ENCODE peak calls at places on chromosomes 5 and 9, in ten cellular contexts. One of them, this sample, is unnamed.

GRCh38 chr9:119765632-119766031 is 396.4 kb upstream of the BRINP1 start:
- DNase-seq in cardiac muscle cell: no peak
- DNase-seq in midbrain: no peak
- DNase-seq in glomerular endothelial cell: no peak
- DNase-seq in AG08395: no peak
- DNase-seq in stromal cell of bone marrow: no peak
- DNase-seq in amniotic stem cell: no peak
- DNase-seq in M059J: no peak
- DNase-seq in T-helper 1 cell: no peak
- DNase-seq in stimulated activated CD8-positive, alpha-beta memory T cell treated with anti-CD3 and anti-CD28 coated beads, Interleukin-7, amount 100 ng/mL, for 1 hour: no peak
- DNase-seq in this sample: no peak

GRCh38 chr9:127280880-127281660 is 16.5 kb downstream of the GARNL3 start:
- DNase-seq in amniotic stem cell: no peak
- DNase-seq in cardiac muscle cell: no peak
- DNase-seq in stimulated activated CD8-positive, alpha-beta memory T cell treated with anti-CD3 and anti-CD28 coated beads, Interleukin-7, amount 100 ng/mL, for 1 hour: no peak
- DNase-seq in glomerular endothelial cell: no peak
- DNase-seq in T-helper 1 cell: no peak
- DNase-seq in AG08395: no peak
- DNase-seq in stromal cell of bone marrow: no peak
- DNase-seq in midbrain: no peak
- DNase-seq in M059J: no peak
- DNase-seq in this sample: no peak

GRCh38 chr5:150279618-150280017 is 10.0 kb downstream of the CAMK2A start:
- DNase-seq in M059J: no peak
- DNase-seq in T-helper 1 cell: no peak
- DNase-seq in midbrain: no peak
- DNase-seq in amniotic stem cell: no peak
- DNase-seq in glomerular endothelial cell: no peak
- DNase-seq in stimulated activated CD8-positive, alpha-beta memory T cell treated with anti-CD3 and anti-CD28 coated beads, Interleukin-7, amount 100 ng/mL, for 1 hour: no peak
- DNase-seq in cardiac muscle cell: peak; percentile 26
- DNase-seq in stromal cell of bone marrow: no peak
- DNase-seq in AG08395: no peak
- DNase-seq in this sample: no peak

GRCh38 chr9:35910613-35911488 is 1.6 kb downstream of the SPAAR start:
- DNase-seq in M059J: peak; percentile 82
- DNase-seq in glomerular endothelial cell: peak; percentile 68
- DNase-seq in stromal cell of bone marrow: peak; percentile 35
- DNase-seq in T-helper 1 cell: no peak
- DNase-seq in midbrain: no peak
- DNase-seq in amniotic stem cell: no peak
- DNase-seq in cardiac muscle cell: peak; percentile 23
- DNase-seq in AG08395: peak; percentile 44
- DNase-seq in stimulated activated CD8-positive, alpha-beta memory T cell treated with anti-CD3 and anti-CD28 coated beads, Interleukin-7, amount 100 ng/mL, for 1 hour: no peak
- DNase-seq in this sample: peak; percentile 59

GRCh38 chr5:15717002-15717401 is 217.0 kb downstream of the FBXL7 start:
- DNase-seq in stromal cell of bone marrow: no peak
- DNase-seq in midbrain: no peak
- DNase-seq in glomerular endothelial cell: no peak
- DNase-seq in T-helper 1 cell: no peak
- DNase-seq in amniotic stem cell: peak; percentile 8
- DNase-seq in M059J: no peak
- DNase-seq in stimulated activated CD8-positive, alpha-beta memory T cell treated with anti-CD3 and anti-CD28 coated beads, Interleukin-7, amount 100 ng/mL, for 1 hour: no peak
- DNase-seq in cardiac muscle cell: no peak
- DNase-seq in AG08395: no peak
- DNase-seq in this sample: no peak

GRCh38 chr9:101442248-101443136 is 6.9 kb upstream of the ALDOB start:
- DNase-seq in glomerular endothelial cell: no peak
- DNase-seq in M059J: no peak
- DNase-seq in T-helper 1 cell: no peak
- DNase-seq in amniotic stem cell: no peak
- DNase-seq in stimulated activated CD8-positive, alpha-beta memory T cell treated with anti-CD3 and anti-CD28 coated beads, Interleukin-7, amount 100 ng/mL, for 1 hour: no peak
- DNase-seq in midbrain: no peak
- DNase-seq in cardiac muscle cell: no peak
- DNase-seq in AG08395: no peak
- DNase-seq in stromal cell of bone marrow: no peak
- DNase-seq in this sample: no peak

GRCh38 chr9:107246259-107247254 is 36.5 kb upstream of the RAD23B start:
- DNase-seq in T-helper 1 cell: no peak
- DNase-seq in cardiac muscle cell: peak; percentile 17
- DNase-seq in stromal cell of bone marrow: no peak
- DNase-seq in M059J: no peak
- DNase-seq in amniotic stem cell: no peak
- DNase-seq in AG08395: no peak
- DNase-seq in glomerular endothelial cell: no peak
- DNase-seq in midbrain: no peak
- DNase-seq in stimulated activated CD8-positive, alpha-beta memory T cell treated with anti-CD3 and anti-CD28 coated beads, Interleukin-7, amount 100 ng/mL, for 1 hour: no peak
- DNase-seq in this sample: no peak

GRCh38 chr9:68804911-68805889 is 100.2 kb downstream of the PIP5K1B start:
- DNase-seq in AG08395: no peak
- DNase-seq in T-helper 1 cell: no peak
- DNase-seq in amniotic stem cell: no peak
- DNase-seq in cardiac muscle cell: peak; percentile 42
- DNase-seq in glomerular endothelial cell: no peak
- DNase-seq in midbrain: no peak
- DNase-seq in M059J: no peak
- DNase-seq in stromal cell of bone marrow: no peak
- DNase-seq in stimulated activated CD8-positive, alpha-beta memory T cell treated with anti-CD3 and anti-CD28 coated beads, Interleukin-7, amount 100 ng/mL, for 1 hour: no peak
- DNase-seq in this sample: no peak

GRCh38 chr5:180330270-180330648 is 22.9 kb downstream of the GFPT2 start:
- DNase-seq in midbrain: no peak
- DNase-seq in stromal cell of bone marrow: no peak
- DNase-seq in amniotic stem cell: no peak
- DNase-seq in glomerular endothelial cell: no peak
- DNase-seq in T-helper 1 cell: no peak
- DNase-seq in stimulated activated CD8-positive, alpha-beta memory T cell treated with anti-CD3 and anti-CD28 coated beads, Interleukin-7, amount 100 ng/mL, for 1 hour: no peak
- DNase-seq in cardiac muscle cell: no peak
- DNase-seq in M059J: peak; percentile 15
- DNase-seq in AG08395: no peak
- DNase-seq in this sample: no peak

GRCh38 chr9:6757988-6758417 is 230 bp downstream of the KDM4C start:
- DNase-seq in cardiac muscle cell: no peak
- DNase-seq in stromal cell of bone marrow: no peak
- DNase-seq in AG08395: peak; percentile 99
- DNase-seq in T-helper 1 cell: no peak
- DNase-seq in amniotic stem cell: no peak
- DNase-seq in stimulated activated CD8-positive, alpha-beta memory T cell treated with anti-CD3 and anti-CD28 coated beads, Interleukin-7, amount 100 ng/mL, for 1 hour: no peak
- DNase-seq in midbrain: no peak
- DNase-seq in M059J: no peak
- DNase-seq in glomerular endothelial cell: no peak
- DNase-seq in this sample: peak; percentile 91

GRCh38 chr9:99231708-99232107 is 9.6 kb downstream of the SEC61B start:
- DNase-seq in M059J: peak; percentile 19
- DNase-seq in stimulated activated CD8-positive, alpha-beta memory T cell treated with anti-CD3 and anti-CD28 coated beads, Interleukin-7, amount 100 ng/mL, for 1 hour: no peak
- DNase-seq in cardiac muscle cell: peak; percentile 42
- DNase-seq in T-helper 1 cell: no peak
- DNase-seq in stromal cell of bone marrow: no peak
- DNase-seq in midbrain: no peak
- DNase-seq in amniotic stem cell: no peak
- DNase-seq in AG08395: peak; percentile 43
- DNase-seq in glomerular endothelial cell: no peak
- DNase-seq in this sample: no peak

This sample was measured in HuH-7.